ENCODE peak calls at places on chromosome 10, in five cellular contexts. W is tibial artery, D is dorsolateral prefrontal cortex, J is fibroblast of pulmonary artery, H is GM12865. F is an unnamed sample.

GRCh38 chr10:4850400-4850799 is 24.4 kb downstream of the AKR1E2 start:
- DNase-seq in H (no peak), J (no peak), W (no peak), D (no peak), F (no peak)

GRCh38 chr10:26773633-26774032 is 76.1 kb downstream of the PDSS1 start:
- DNase-seq in J (no peak), D (no peak), H (no peak), W (no peak), F (no peak)

GRCh38 chr10:44195120-44196007 is 189.5 kb downstream of the CXCL12 start:
- DNase-seq in D (no peak), H (no peak), J (peak), W (peak), F (no peak)

GRCh38 chr10:10871312-10871711 is 146.4 kb upstream of the CELF2 start:
- DNase-seq in J (no peak), H (no peak), D (no peak), W (no peak), F (no peak)

GRCh38 chr10:59968705-59969104 is 62.3 kb upstream of the CCDC6 start:
- DNase-seq in W (no peak), H (no peak), J (no peak), D (no peak), F (no peak)

GRCh38 chr10:79601939-79602338 is 8.8 kb upstream of the SFTPA1 start:
- DNase-seq in J (no peak), W (no peak), D (no peak), H (no peak), F (no peak)

GRCh38 chr10:71638087-71638576 is 81.4 kb downstream of the C10orf105 start:
- DNase-seq in W (no peak), D (no peak), H (no peak), J (no peak), F (no peak)

GRCh38 chr10:132885451-132886210 is 56.7 kb downstream of the CFAP46 start:
- DNase-seq in J (no peak), D (no peak), W (peak), H (no peak), F (peak)

GRCh38 chr10:123009105-123009805 is 449 bp downstream of the ACADSB start:
- DNase-seq in H (peak), W (no peak), D (peak), J (no peak), F (no peak)

GRCh38 chr10:59831658-59832503 is 74.5 kb downstream of the CCDC6 start:
- DNase-seq in D (no peak), H (no peak), W (no peak), J (no peak), F (no peak)

GRCh38 chr10:47145290-47145934 is 154.6 kb upstream of the GDF10 start:
- DNase-seq in J (no peak), H (no peak), W (no peak), D (no peak), F (no peak)

GRCh38 chr10:30029164-30029889 is 30.1 kb downstream of the JCAD start:
- DNase-seq in W (no peak), D (no peak), H (no peak), J (no peak), F (no peak)

GRCh38 chr10:12631787-12632562 is 282.6 kb downstream of the CAMK1D start:
- DNase-seq in J (no peak), H (no peak), W (no peak), D (no peak), F (no peak)

GRCh38 chr10:7258948-7259523 is 151.8 kb downstream of the SFMBT2 start:
- DNase-seq in D (no peak), H (peak), W (no peak), J (no peak), F (no peak)

GRCh38 chr10:69025370-69025896 is 36.8 kb downstream of the KIFBP start:
- DNase-seq in J (no peak), W (no peak), D (no peak), H (no peak), F (no peak)

GRCh38 chr10:84156768-84157167 is 16.8 kb upstream of the GPR15LG start:
- DNase-seq in W (no peak), J (peak), H (peak), D (no peak), F (no peak)

GRCh38 chr10:131979821-131980270 is 1.9 kb downstream of the BNIP3 start:
- DNase-seq in W (peak), J (peak), D (no peak), H (no peak), F (no peak)

GRCh38 chr10:78502208-78502943 is 468.7 kb downstream of the RPS24 start:
- DNase-seq in D (no peak), J (peak), W (no peak), H (no peak), F (no peak)

GRCh38 chr10:13973742-13974141 is 357.0 kb downstream of the FRMD4A start:
- DNase-seq in W (no peak), H (no peak), D (no peak), J (peak), F (no peak)

GRCh38 chr10:46542567-46543323 is 13.7 kb downstream of the GPRIN2 start:
- DNase-seq in J (no peak), D (no peak), H (no peak), W (no peak), F (peak)

GRCh38 chr10:114436941-114437340 is 32.6 kb upstream of the AFAP1L2 start:
- DNase-seq in W (no peak), D (no peak), J (no peak), H (no peak), F (no peak)

GRCh38 chr10:114432704-114433103 is 28.4 kb upstream of the AFAP1L2 start:
- DNase-seq in W (no peak), D (no peak), H (no peak), J (peak), F (no peak)

GRCh38 chr10:114441107-114441506 is 36.8 kb upstream of the AFAP1L2 start:
- DNase-seq in J (no peak), D (no peak), W (no peak), H (no peak), F (no peak)

GRCh38 chr10:114442115-114442630 is 37.9 kb upstream of the AFAP1L2 start:
- DNase-seq in J (no peak), H (no peak), W (no peak), D (no peak), F (no peak)

DNA sequence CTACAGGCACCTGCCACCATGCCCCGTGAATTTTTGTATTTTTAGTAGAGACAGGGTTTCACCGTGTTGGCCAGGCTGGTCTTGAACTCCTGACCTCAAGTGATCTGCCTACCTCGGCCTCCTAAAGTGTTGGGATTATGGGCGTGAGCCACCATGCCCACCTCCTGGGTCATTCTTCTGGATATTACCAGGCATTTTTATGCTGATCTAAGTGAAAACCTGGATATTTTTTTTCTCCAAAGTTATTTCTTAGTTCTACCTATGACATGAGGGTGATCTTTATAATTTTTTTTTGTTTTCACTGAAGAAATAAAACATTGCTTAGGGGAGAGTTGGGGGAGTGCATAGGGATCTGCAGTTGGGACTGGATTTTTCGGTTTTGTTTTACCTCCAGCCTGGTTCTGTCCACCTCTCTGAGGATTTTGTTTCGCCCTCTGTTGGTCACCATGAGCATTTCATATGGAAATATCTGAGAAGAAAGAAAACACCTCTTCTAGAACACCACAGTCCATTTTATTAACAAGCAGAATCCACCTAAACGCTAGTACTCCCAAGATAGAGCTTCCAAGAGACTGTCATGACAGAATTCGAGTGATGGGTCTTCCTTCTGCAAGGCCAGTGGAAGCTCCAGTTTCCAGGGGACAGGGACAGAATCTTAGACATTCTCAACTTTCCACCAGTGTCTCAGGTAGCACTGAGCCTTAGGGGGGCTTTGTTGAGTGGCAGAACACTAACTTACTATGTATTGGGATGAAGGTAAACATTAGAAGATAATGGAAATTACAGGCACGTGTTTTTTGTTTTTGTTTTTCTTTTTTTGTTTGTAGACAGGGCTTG is 33.4 kb upstream of the AFAP1L2 start:
- DNase-seq in J (peak), H (peak), D (no peak), W (no peak), F (no peak)
- TF ChIP-seq CTCF in J (peak), H (peak), D (no peak), W (peak), F (peak)

GRCh38 chr10:70544431-70545340 is 57.9 kb downstream of the PRF1 start:
- DNase-seq in W (no peak), H (no peak), J (no peak), D (no peak), F (no peak)

GRCh38 chr10:70540789-70541360 is 61.7 kb downstream of the PRF1 start:
- DNase-seq in D (no peak), J (no peak), H (no peak), W (no peak), F (no peak)

GRCh38 chr10:70543911-70544310 is 58.6 kb downstream of the PRF1 start:
- DNase-seq in D (no peak), J (no peak), W (no peak), H (no peak), F (no peak)

GRCh38 chr10:70541738-70542564 is 60.6 kb downstream of the PRF1 start:
- DNase-seq in W (no peak), H (no peak), D (no peak), J (no peak), F (no peak)

DNA sequence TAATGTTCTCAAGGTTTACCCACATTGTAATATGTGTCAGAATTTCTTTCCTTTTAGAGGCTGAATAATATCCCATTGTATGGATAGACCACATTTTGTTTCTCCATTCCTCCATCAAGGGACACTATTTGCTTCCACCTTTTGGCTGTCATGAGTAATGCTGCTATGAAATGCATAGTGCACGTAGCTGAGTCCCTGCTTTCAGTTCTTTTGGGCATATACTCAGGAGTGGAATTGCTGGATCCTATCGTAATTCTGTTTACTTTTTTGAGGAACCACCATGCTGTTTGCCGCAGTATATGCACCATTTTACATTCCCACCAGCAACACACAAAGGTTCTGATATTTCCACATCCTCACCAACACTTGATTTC is 60.0 kb downstream of the PRF1 start:
- DNase-seq in H (no peak), W (no peak), D (no peak), J (peak), F (no peak)
- TF ChIP-seq CTCF in H (peak), W (peak), D (no peak), J (peak), F (no peak)

DNA sequence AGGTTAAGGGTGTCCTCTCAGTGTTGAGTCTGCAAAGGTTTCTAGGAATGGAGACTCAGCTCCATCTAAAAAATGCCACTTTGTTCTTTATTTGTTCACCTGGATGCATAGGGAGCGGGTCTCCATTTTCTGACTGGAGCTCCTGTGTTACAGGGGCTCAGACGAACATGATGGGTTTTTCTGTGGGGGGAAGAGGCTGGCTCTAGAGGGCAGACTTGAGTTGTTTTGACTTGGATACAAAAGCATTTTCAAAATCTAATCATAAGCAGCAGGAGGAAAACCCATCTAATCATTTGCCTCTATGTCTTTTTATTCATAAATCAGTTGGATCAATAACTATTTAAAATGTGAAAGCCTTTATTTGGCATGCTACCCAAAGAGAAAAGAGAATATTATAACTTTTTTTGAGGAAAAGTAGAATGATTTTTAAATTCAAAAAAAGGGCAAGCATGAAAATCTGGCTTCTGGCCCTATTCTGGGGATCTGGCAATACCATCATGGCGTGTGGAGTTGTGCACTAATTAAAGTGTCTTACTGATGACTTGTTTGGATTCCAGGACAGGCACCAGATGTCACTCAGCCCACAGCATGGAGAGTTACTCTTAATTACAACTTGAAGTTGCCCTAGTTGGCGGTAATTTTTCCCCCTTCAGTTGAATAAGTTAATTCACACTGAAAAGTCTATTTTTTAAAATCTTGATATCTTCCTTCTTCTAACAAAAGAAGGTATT is 594.9 kb downstream of the REEP3 start:
- DNase-seq in H (peak), J (peak), D (no peak), W (no peak), F (no peak)
- TF ChIP-seq CTCF in H (peak), J (peak), D (peak), W (no peak), F (peak)

DNA sequence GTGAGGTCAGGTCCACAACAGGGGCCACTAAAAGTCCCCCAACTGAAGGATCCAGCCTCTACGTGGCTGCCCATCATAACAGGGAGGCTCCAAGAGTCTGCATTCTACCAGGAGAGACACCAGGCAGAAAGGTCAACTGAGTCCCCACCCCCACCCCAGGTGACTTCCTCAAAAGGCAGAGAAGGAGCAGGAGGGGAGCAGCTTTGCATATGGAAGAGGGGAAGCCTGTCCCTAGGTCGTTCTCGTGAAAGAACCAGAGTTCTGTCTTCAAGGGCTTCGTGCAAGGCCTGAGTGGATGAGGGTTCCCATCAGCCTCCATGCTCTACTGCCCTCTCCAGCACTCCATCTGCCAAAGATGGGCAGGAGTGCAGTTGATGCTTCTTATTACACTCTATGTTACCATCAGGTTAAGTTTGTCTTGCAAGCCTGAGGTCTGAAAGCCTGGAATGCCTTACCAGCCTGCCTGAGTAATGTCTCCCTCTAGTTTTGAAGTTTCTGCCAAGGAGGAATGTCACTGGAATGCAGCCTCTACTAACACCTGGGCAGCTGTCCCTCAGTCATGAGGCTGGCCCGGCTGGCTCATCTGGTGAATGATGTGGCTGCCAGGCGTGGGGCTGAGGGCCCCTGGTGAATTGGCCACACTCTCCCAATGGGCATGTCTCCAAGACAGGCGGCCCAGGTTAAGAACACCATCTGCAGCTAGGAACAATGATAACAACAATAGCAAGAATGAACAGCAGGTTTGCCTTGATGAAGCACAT is 54.3 kb upstream of the SMNDC1 start:
- DNase-seq in J (no peak), H (no peak), D (no peak), W (no peak), F (no peak)
- TF ChIP-seq CTCF in J (no peak), H (no peak), D (no peak), W (no peak), F (peak)

GRCh38 chr10:1293636-1294440 is 237.7 kb downstream of the WDR37 start:
- DNase-seq in H (no peak), J (no peak), D (no peak), W (no peak), F (no peak)
- TF ChIP-seq CTCF in H (no peak), J (no peak), D (no peak), W (no peak), F (no peak)

GRCh38 chr10:70379581-70380176 is 2.7 kb downstream of the LRRC20 start:
- DNase-seq in D (no peak), W (no peak), H (peak), J (no peak), F (no peak)
- TF ChIP-seq CTCF in D (peak), W (peak), H (peak), J (peak), F (peak)